ENCODE peak calls at places on chromosomes 13 and 19, in nine cellular contexts. Y is endothelial cell of umbilical vein, L is ovary, S is thyroid gland, T is tibial nerve, B is body of pancreas, H is uterus, F is gastrocnemius medialis, P is A549. E is an unnamed sample.
A peak's percentile ranks its signal among the peaks of the same experiment; 100 is the strongest.

GRCh38 chr19:7874080-7874856 is at the start of gene PRR36:
- DNase-seq in F (no peak), P (peak; percentile 56), T (no peak), L (no peak), H (no peak), B (peak; percentile 82), S (peak; percentile 56), Y (peak; percentile 35), E (peak; percentile 69)

GRCh38 chr13:39779337-39780270 is 124.1 kb downstream of the COG6 start:
- DNase-seq in T (no peak), H (no peak), F (no peak), L (no peak), B (peak; percentile 17), Y (peak; percentile 31), S (peak; percentile 15), P (no peak), E (no peak)

GRCh38 chr19:16447015-16447384 is 24.8 kb downstream of the EPS15L1 start:
- DNase-seq in F (peak; percentile 89), T (peak; percentile 78), Y (no peak), H (peak; percentile 76), S (peak; percentile 83), B (peak; percentile 61), P (no peak), L (peak; percentile 83), E (no peak)

GRCh38 chr19:32173836-32174235 is 171.6 kb upstream of the ZNF507 start:
- DNase-seq in H (no peak), P (no peak), B (no peak), Y (no peak), F (no peak), S (no peak), T (no peak), L (no peak), E (no peak)

GRCh38 chr13:20016649-20017364 is 58.3 kb downstream of the ZMYM2 start:
- DNase-seq in P (no peak), S (no peak), H (no peak), F (no peak), B (no peak), Y (no peak), L (no peak), T (no peak), E (no peak)

GRCh38 chr13:40996433-40997095 is 22.6 kb downstream of the ELF1 start:
- DNase-seq in B (no peak), L (no peak), T (no peak), S (no peak), P (no peak), H (no peak), Y (no peak), F (no peak), E (no peak)

GRCh38 chr19:2309734-2310362 is 1.9 kb upstream of the LINGO3 start:
- DNase-seq in L (no peak), B (peak; percentile 85), H (no peak), S (peak; percentile 56), T (no peak), Y (no peak), P (peak; percentile 35), F (no peak), E (no peak)

GRCh38 chr19:36103842-36104552 is 6.9 kb upstream of the OVOL3 start:
- DNase-seq in F (no peak), P (peak; percentile 38), S (no peak), L (no peak), B (no peak), H (no peak), T (no peak), Y (no peak), E (no peak)

GRCh38 chr13:25200783-25201182 is 28.7 kb upstream of the AMER2 start:
- DNase-seq in B (no peak), L (no peak), H (no peak), P (no peak), S (no peak), Y (no peak), T (no peak), F (no peak), E (no peak)

GRCh38 chr13:29758591-29759114 is 91.8 kb downstream of the UBL3 start:
- DNase-seq in H (no peak), F (no peak), Y (no peak), B (no peak), S (no peak), L (no peak), P (no peak), T (no peak), E (no peak)

DNA sequence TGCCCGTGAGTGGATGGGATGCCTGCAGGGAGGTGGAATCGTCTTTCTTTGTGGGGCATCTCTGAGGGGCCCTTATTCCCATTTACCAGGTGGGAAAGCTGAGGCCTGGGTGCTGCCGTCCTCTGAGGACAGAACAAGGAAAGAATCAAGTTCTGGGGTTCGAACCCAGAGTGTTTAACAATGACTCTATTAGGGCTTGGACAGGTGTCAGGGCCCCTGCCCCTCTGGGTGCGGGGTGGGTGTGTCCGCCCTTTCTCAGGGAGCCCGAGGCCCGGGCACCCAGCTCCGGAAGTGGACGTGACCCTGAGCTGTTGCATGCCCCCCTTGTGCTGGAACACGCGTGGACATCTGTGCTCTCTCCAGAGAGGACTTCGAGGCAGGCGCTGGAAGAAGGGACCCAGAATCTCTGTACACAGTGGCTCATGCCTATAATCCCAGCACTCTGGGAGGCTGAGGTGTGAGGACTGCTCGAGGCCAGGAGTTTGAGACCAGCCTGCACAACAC is 10.8 kb downstream of the NDUFA11 start:
- DNase-seq in Y (no peak), H (no peak), P (no peak), L (no peak), T (no peak), F (no peak), S (no peak), B (no peak), E (no peak)
- TF ChIP-seq POLR2A in Y (no peak), H (no peak), P (no peak), L (no peak), T (no peak), F (no peak), S (no peak), B (no peak), E (no peak)

DNA sequence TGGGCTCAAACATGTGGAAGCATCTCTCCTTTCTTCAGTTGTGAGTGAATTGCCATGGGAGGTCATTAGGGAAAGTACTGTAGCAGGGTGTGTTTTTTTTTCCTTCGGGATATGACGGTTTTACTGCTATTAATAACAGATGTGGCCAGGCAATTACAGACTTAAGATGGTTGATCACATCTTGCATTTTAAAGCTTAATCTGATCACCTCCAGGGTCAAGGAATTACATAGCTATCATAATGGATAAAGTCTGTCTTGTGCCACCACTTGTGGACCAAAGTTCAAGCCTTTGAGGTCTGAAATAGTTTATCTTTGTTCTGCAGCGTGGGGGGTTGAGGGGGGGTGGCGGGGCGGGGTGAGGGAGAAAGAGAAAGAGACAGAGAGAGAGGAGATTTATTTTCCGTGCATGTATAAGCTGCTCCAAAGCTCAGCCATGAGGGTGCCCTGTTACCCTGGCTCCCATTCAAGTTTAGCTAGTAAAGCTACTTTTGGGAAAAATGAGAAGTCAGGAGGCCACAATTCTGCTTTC is 5.5 kb upstream of the SERP2 start:
- DNase-seq in L (no peak), P (peak; percentile 11), T (no peak), H (no peak), S (no peak), Y (peak; percentile 21), F (no peak), B (no peak), E (no peak)
- TF ChIP-seq POLR2A in L (no peak), P (no peak), T (no peak), H (no peak), S (no peak), Y (no peak), F (no peak), B (no peak), E (no peak)

GRCh38 chr19:51365211-51366049 is 758 bp downstream of the ETFB start:
- DNase-seq in L (peak; percentile 48), P (peak; percentile 63), H (peak; percentile 30), T (no peak), B (peak; percentile 55), Y (peak; percentile 42), S (peak; percentile 52), F (peak; percentile 57), E (no peak)

GRCh38 chr19:51366050-51366998 is at the start of gene ETFB:
- DNase-seq in T (peak; percentile 98), B (peak; percentile 100), Y (peak; percentile 97), P (peak; percentile 99), S (peak; percentile 99), H (peak; percentile 99), F (peak; percentile 99), L (peak; percentile 99), E (peak; percentile 97)

GRCh38 chr19:51366999-51367564 is 894 bp upstream of the ETFB start:
- DNase-seq in Y (peak; percentile 50), H (no peak), P (no peak), L (no peak), F (no peak), T (no peak), S (peak; percentile 5), B (no peak), E (no peak)

GRCh38 chr19:51361228-51361627 is 5.0 kb downstream of the ETFB start:
- DNase-seq in T (no peak), L (no peak), P (no peak), Y (no peak), S (no peak), F (no peak), B (no peak), H (no peak), E (no peak)

GRCh38 chr19:51364200-51365106 is 1.7 kb downstream of the ETFB start:
- DNase-seq in T (no peak), H (no peak), P (peak; percentile 70), S (no peak), Y (no peak), L (no peak), B (no peak), F (no peak), E (no peak)
- TF ChIP-seq POLR2A in T (no peak), H (no peak), P (no peak), S (no peak), Y (no peak), L (no peak), B (no peak), F (no peak), E (no peak)

GRCh38 chr13:46386996-46387851 is at the start of gene RUBCNL:
- DNase-seq in B (no peak), S (peak; percentile 53), P (peak; percentile 29), F (no peak), H (no peak), T (no peak), L (no peak), Y (no peak), E (no peak)

GRCh38 chr13:46389457-46389856 is 2.4 kb upstream of the RUBCNL start:
- DNase-seq in T (no peak), B (no peak), H (no peak), L (no peak), P (no peak), Y (no peak), S (no peak), F (no peak), E (no peak)

GRCh38 chr13:46388846-46389245 is 1.8 kb upstream of the RUBCNL start:
- DNase-seq in L (no peak), Y (no peak), S (no peak), B (no peak), P (no peak), T (no peak), F (no peak), H (no peak), E (no peak)

GRCh38 chr13:46388308-46388707 is 1.3 kb upstream of the RUBCNL start:
- DNase-seq in P (no peak), T (no peak), F (no peak), S (no peak), H (no peak), B (no peak), Y (no peak), L (no peak), E (no peak)

DNA sequence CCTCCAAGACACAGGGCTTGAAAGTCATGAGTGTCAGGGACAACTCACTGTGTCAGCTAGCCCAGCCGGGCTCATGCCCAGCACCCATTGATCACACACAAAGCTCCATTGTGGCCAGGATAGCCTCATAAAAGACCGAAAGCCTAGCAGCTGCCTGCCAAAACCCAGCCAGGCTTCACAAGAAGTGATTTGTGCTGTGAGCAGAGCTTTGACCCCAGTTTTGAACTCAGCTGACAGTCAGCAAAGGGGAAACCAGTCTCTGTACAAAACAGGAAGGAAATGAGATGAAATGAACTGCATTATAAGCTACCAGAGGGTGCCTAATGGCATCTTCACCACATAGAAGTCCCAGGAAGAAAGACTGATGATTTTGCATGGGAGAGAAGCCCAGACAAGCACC is 2.9 kb upstream of the RUBCNL start:
- DNase-seq in F (no peak), Y (no peak), T (peak; percentile 26), L (no peak), S (peak; percentile 24), B (peak; percentile 41), H (no peak), P (no peak), E (peak; percentile 18)
- TF ChIP-seq POLR2A in F (no peak), Y (no peak), T (no peak), L (no peak), S (no peak), B (no peak), H (no peak), P (no peak), E (no peak)